ENCODE peak calls at places on chromosome 7, in six cellular contexts. T is A549, H is HepG2, O is GM12878, W is H1, P is K562. B is an unnamed sample.

GRCh38 chr7:155997431-155998327 is 185.4 kb upstream of the SHH start:
- DNase-seq in H (no peak), P (no peak), O (no peak), W (peak; percentile 34), T (no peak), B (no peak)

GRCh38 chr7:33692956-33693355 is 212.4 kb upstream of the BMPER start:
- DNase-seq in H (no peak), T (no peak), O (no peak), W (no peak), P (no peak), B (no peak)

GRCh38 chr7:6419310-6419773 is 28.4 kb downstream of the DAGLB start:
- DNase-seq in W (no peak), T (no peak), H (no peak), P (no peak), O (no peak), B (no peak)

GRCh38 chr7:2893411-2893861 is 49.3 kb upstream of the GNA12 start:
- DNase-seq in P (no peak), W (no peak), T (no peak), H (no peak), O (no peak), B (no peak)

GRCh38 chr7:44750921-44751571 is 2.4 kb downstream of the ZMIZ2 start:
- DNase-seq in P (peak; percentile 10), O (peak; percentile 81), H (no peak), T (no peak), W (no peak), B (no peak)

GRCh38 chr7:159094919-159095915 is 49.5 kb downstream of the VIPR2 start:
- DNase-seq in W (no peak), O (no peak), T (no peak), H (no peak), P (no peak), B (no peak)

GRCh38 chr7:129923709-129924108 is 29.1 kb downstream of the UBE2H start:
- DNase-seq in W (no peak), O (peak; percentile 39), T (no peak), H (no peak), P (no peak), B (no peak)

GRCh38 chr7:52500796-52501195 is 534.6 kb upstream of the POM121L12 start:
- DNase-seq in P (no peak), W (no peak), H (no peak), O (no peak), T (no peak), B (no peak)

GRCh38 chr7:137006293-137006692 is 137.8 kb downstream of the CHRM2 start:
- DNase-seq in P (no peak), H (no peak), W (no peak), O (no peak), T (no peak), B (no peak)

GRCh38 chr7:125857606-125858005 is 928.0 kb upstream of the POT1 start:
- DNase-seq in T (no peak), W (no peak), O (no peak), P (no peak), H (no peak), B (no peak)

GRCh38 chr7:74289660-74290589 is 718 bp downstream of the CLIP2 start:
- DNase-seq in W (no peak), T (no peak), O (no peak), H (no peak), P (peak; percentile 76), B (peak; percentile 76)

GRCh38 chr7:35792472-35793224 is 8.2 kb upstream of the SEPTIN7 start:
- DNase-seq in O (no peak), H (no peak), W (no peak), P (no peak), T (no peak), B (no peak)

GRCh38 chr7:27219821-27220220 is 19.9 kb upstream of the HOXA13 start:
- DNase-seq in W (no peak), H (no peak), O (no peak), T (no peak), P (no peak), B (no peak)

GRCh38 chr7:105352018-105352612 is 36.6 kb downstream of the SRPK2 start:
- DNase-seq in P (no peak), W (no peak), O (peak; percentile 93), H (no peak), T (no peak), B (no peak)

GRCh38 chr7:69864283-69864682 is 266.0 kb downstream of the AUTS2 start:
- DNase-seq in H (no peak), P (no peak), T (no peak), W (no peak), O (no peak), B (peak; percentile 52)

GRCh38 chr7:38222481-38223096 is 44.5 kb downstream of the STARD3NL start:
- DNase-seq in P (peak; percentile 63), W (no peak), H (peak; percentile 51), T (peak; percentile 48), O (peak; percentile 34), B (peak; percentile 50)

GRCh38 chr7:32163141-32163806 is 93.1 kb upstream of the PDE1C start:
- DNase-seq in P (no peak), W (no peak), O (no peak), H (no peak), T (peak; percentile 54), B (peak; percentile 5)

GRCh38 chr7:42964849-42965805 is 33.0 kb downstream of the MRPL32 start:
- DNase-seq in P (no peak), T (no peak), O (peak; percentile 2), H (no peak), W (no peak), B (no peak)

GRCh38 chr7:101035941-101036340 is 16.1 kb downstream of the MUC17 start:
- DNase-seq in P (no peak), H (no peak), T (no peak), W (no peak), O (no peak), B (no peak)

GRCh38 chr7:73519867-73520672 is 2.0 kb downstream of the BAZ1B start:
- DNase-seq in P (peak; percentile 30), H (peak; percentile 33), W (no peak), T (no peak), O (no peak), B (no peak)

GRCh38 chr7:41183741-41184140 is 519.1 kb downstream of the INHBA start:
- DNase-seq in O (no peak), H (no peak), W (no peak), P (no peak), T (no peak), B (no peak)

GRCh38 chr7:112056409-112056808 is 149.8 kb downstream of the DOCK4 start:
- DNase-seq in O (peak; percentile 27), W (no peak), H (no peak), P (no peak), T (peak; percentile 48), B (no peak)

GRCh38 chr7:107528461-107528860 is 35.3 kb downstream of the COG5 start:
- DNase-seq in T (no peak), W (no peak), P (no peak), H (peak; percentile 20), O (no peak), B (no peak)
- TF ChIP-seq MAX in T (no peak), W (no peak), P (no peak), H (no peak), O (no peak), B (no peak)

GRCh38 chr7:1590887-1591286 is 21.1 kb upstream of the PSMG3 start:
- DNase-seq in H (no peak), P (no peak), W (no peak), O (no peak), T (no peak), B (no peak)

GRCh38 chr7:1591876-1592275 is 22.0 kb upstream of the PSMG3 start:
- DNase-seq in H (no peak), W (no peak), O (no peak), P (no peak), T (no peak), B (no peak)

GRCh38 chr7:1588978-1589377 is 19.1 kb upstream of the PSMG3 start:
- DNase-seq in W (no peak), H (no peak), P (no peak), O (no peak), T (no peak), B (no peak)

GRCh38 chr7:1591396-1591795 is 21.6 kb upstream of the PSMG3 start:
- DNase-seq in W (no peak), O (no peak), T (no peak), P (no peak), H (no peak), B (peak; percentile 31)

GRCh38 chr7:1590476-1590875 is 20.6 kb upstream of the PSMG3 start:
- DNase-seq in P (no peak), H (no peak), W (no peak), O (no peak), T (no peak), B (no peak)
- TF ChIP-seq RFX5 in P (no peak), H (no peak), W (no peak), O (no peak), T (no peak), B (no peak)

GRCh38 chr7:39617010-39617409 is 6.4 kb upstream of the RALA start:
- DNase-seq in P (no peak), T (no peak), O (no peak), W (no peak), H (no peak), B (no peak)

GRCh38 chr7:39615350-39615975 is 7.9 kb upstream of the RALA start:
- DNase-seq in O (no peak), P (no peak), W (no peak), T (no peak), H (no peak), B (no peak)

GRCh38 chr7:39613577-39613976 is 9.8 kb upstream of the RALA start:
- DNase-seq in P (no peak), H (no peak), W (no peak), O (no peak), T (no peak), B (peak; percentile 43)

GRCh38 chr7:39614299-39614698 is 9.1 kb upstream of the RALA start:
- DNase-seq in W (no peak), H (no peak), O (no peak), P (no peak), T (no peak), B (no peak)

DNA sequence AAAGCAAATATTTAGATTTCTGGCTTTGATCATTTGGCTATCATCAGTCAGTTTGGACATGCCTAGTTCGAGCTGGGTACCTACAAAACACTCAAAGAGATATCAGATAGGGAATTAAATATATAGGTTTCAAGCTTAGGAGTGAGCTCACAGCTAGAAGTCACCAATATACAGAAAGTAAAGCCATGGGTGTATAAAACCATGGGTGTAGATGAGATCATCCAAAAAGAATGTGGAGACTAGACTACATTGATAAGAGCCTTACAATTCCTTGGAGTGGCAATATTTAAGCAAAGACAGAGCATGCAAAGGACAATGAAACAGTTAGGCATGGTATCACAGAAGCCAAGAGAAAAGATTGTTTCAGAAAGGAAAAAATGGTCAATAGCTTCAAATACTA is 7.2 kb upstream of the RALA start:
- DNase-seq in W (no peak), H (no peak), P (no peak), O (no peak), T (no peak), B (no peak)
- TF ChIP-seq MAX in W (no peak), H (no peak), P (no peak), O (no peak), T (no peak), B (no peak)

GRCh38 chr7:753190-753589 is 26.1 kb upstream of the PRKAR1B start:
- DNase-seq in O (no peak), P (no peak), T (no peak), H (no peak), W (no peak), B (no peak)
- TF ChIP-seq RFX5 in O (no peak), P (no peak), T (no peak), H (no peak), W (no peak), B (no peak)

GRCh38 chr7:132117181-132117580 is 459.1 kb downstream of the PLXNA4 start:
- DNase-seq in T (peak; percentile 97), P (peak; percentile 52), W (no peak), O (no peak), H (no peak), B (peak; percentile 30)
- TF ChIP-seq MAX in T (peak; percentile 71), P (no peak), W (no peak), O (no peak), H (no peak), B (peak; percentile 62)

B was measured in SK-N-SH.